ENCODE peak calls at places on chromosomes 16 and 17, in seven cellular contexts. One of them, this sample, is unnamed.

GRCh38 chr16:28267356-28267755 is 25.0 kb upstream of the SBK1 start:
- DNase-seq in neuronal stem cell: no peak
- DNase-seq in trophoblast cell: no peak
- DNase-seq in IMR-90: no peak
- DNase-seq in H9: no peak
- DNase-seq in mesendoderm: peak
- DNase-seq in H1: no peak
- DNase-seq in this sample: no peak

GRCh38 chr16:66986559-66986958 is 1.8 kb upstream of the CES4A start:
- DNase-seq in neuronal stem cell: no peak
- DNase-seq in trophoblast cell: no peak
- DNase-seq in IMR-90: no peak
- DNase-seq in H9: no peak
- DNase-seq in mesendoderm: no peak
- DNase-seq in H1: no peak
- DNase-seq in this sample: no peak

GRCh38 chr16:86975445-86975844 is 341.7 kb downstream of the C16orf95 start:
- DNase-seq in neuronal stem cell: peak
- DNase-seq in trophoblast cell: no peak
- DNase-seq in IMR-90: peak
- DNase-seq in H9: peak
- DNase-seq in mesendoderm: peak
- DNase-seq in H1: peak
- DNase-seq in this sample: peak

GRCh38 chr17:40871316-40871715 is 4.3 kb upstream of the KRT12 start:
- DNase-seq in neuronal stem cell: no peak
- DNase-seq in trophoblast cell: no peak
- DNase-seq in IMR-90: no peak
- DNase-seq in H9: no peak
- DNase-seq in mesendoderm: no peak
- DNase-seq in H1: no peak
- DNase-seq in this sample: no peak

GRCh38 chr16:57003439-57004386 is 14.4 kb downstream of the NLRC5 start:
- DNase-seq in neuronal stem cell: no peak
- DNase-seq in trophoblast cell: no peak
- DNase-seq in IMR-90: no peak
- DNase-seq in H9: no peak
- DNase-seq in mesendoderm: no peak
- DNase-seq in H1: no peak
- DNase-seq in this sample: no peak

GRCh38 chr17:45894022-45894784 is at the start of gene MAPT:
- DNase-seq in neuronal stem cell: peak
- DNase-seq in trophoblast cell: peak
- DNase-seq in IMR-90: peak
- DNase-seq in H9: peak
- DNase-seq in mesendoderm: peak
- DNase-seq in H1: peak
- DNase-seq in this sample: peak

GRCh38 chr17:6455321-6455705 is 11.1 kb downstream of the PIMREG start:
- DNase-seq in neuronal stem cell: no peak
- DNase-seq in trophoblast cell: no peak
- DNase-seq in IMR-90: peak
- DNase-seq in H9: peak
- DNase-seq in mesendoderm: peak
- DNase-seq in H1: no peak
- DNase-seq in this sample: no peak

GRCh38 chr16:21256636-21257035 is 21.5 kb downstream of the CRYM start:
- DNase-seq in neuronal stem cell: no peak
- DNase-seq in trophoblast cell: peak
- DNase-seq in IMR-90: no peak
- DNase-seq in H9: no peak
- DNase-seq in mesendoderm: no peak
- DNase-seq in H1: no peak
- DNase-seq in this sample: no peak

GRCh38 chr17:60065136-60065535 is 13.6 kb downstream of the HEATR6 start:
- DNase-seq in neuronal stem cell: no peak
- DNase-seq in trophoblast cell: no peak
- DNase-seq in IMR-90: peak
- DNase-seq in H9: no peak
- DNase-seq in mesendoderm: no peak
- DNase-seq in H1: no peak
- DNase-seq in this sample: peak

GRCh38 chr17:80783461-80783860 is 208.2 kb upstream of the CHMP6 start:
- DNase-seq in neuronal stem cell: no peak
- DNase-seq in trophoblast cell: no peak
- DNase-seq in IMR-90: no peak
- DNase-seq in H9: peak
- DNase-seq in mesendoderm: no peak
- DNase-seq in H1: no peak
- DNase-seq in this sample: peak

GRCh38 chr17:30970757-30971567 is at the start of gene RNF135:
- DNase-seq in neuronal stem cell: peak
- DNase-seq in trophoblast cell: peak
- DNase-seq in IMR-90: peak
- DNase-seq in H9: peak
- DNase-seq in mesendoderm: peak
- DNase-seq in H1: peak
- DNase-seq in this sample: peak

GRCh38 chr16:85029413-85029794 is 1.8 kb downstream of the KIAA0513 start:
- DNase-seq in neuronal stem cell: no peak
- DNase-seq in trophoblast cell: peak
- DNase-seq in IMR-90: peak
- DNase-seq in H9: no peak
- DNase-seq in mesendoderm: peak
- DNase-seq in H1: no peak
- DNase-seq in this sample: peak

GRCh38 chr17:32503251-32504165 is 16.7 kb downstream of the CDK5R1 start:
- DNase-seq in neuronal stem cell: no peak
- DNase-seq in trophoblast cell: no peak
- DNase-seq in IMR-90: no peak
- DNase-seq in H9: no peak
- DNase-seq in mesendoderm: no peak
- DNase-seq in H1: no peak
- DNase-seq in this sample: peak

GRCh38 chr17:16962804-16963203 is 9.1 kb downstream of the TNFRSF13B start:
- DNase-seq in neuronal stem cell: no peak
- DNase-seq in trophoblast cell: no peak
- DNase-seq in IMR-90: no peak
- DNase-seq in H9: peak
- DNase-seq in mesendoderm: peak
- DNase-seq in H1: no peak
- DNase-seq in this sample: no peak

GRCh38 chr17:30334421-30334820 is 564 bp upstream of the TMIGD1 start:
- DNase-seq in neuronal stem cell: no peak
- DNase-seq in trophoblast cell: no peak
- DNase-seq in IMR-90: no peak
- DNase-seq in H9: no peak
- DNase-seq in mesendoderm: no peak
- DNase-seq in H1: no peak
- DNase-seq in this sample: no peak

GRCh38 chr16:10982430-10983174 is 38.2 kb downstream of the CLEC16A start:
- DNase-seq in neuronal stem cell: no peak
- DNase-seq in trophoblast cell: no peak
- DNase-seq in IMR-90: peak
- DNase-seq in H9: no peak
- DNase-seq in mesendoderm: no peak
- DNase-seq in H1: no peak
- DNase-seq in this sample: peak
- H4K8ac ChIP-seq in neuronal stem cell: no peak
- H4K8ac ChIP-seq in trophoblast cell: no peak
- H4K8ac ChIP-seq in IMR-90: no peak
- H4K8ac ChIP-seq in H9: no peak
- H4K8ac ChIP-seq in mesendoderm: no peak
- H4K8ac ChIP-seq in H1: no peak
- H4K8ac ChIP-seq in this sample: peak

GRCh38 chr17:56795510-56795909 is 38.2 kb downstream of the C17orf67 start:
- DNase-seq in neuronal stem cell: no peak
- DNase-seq in trophoblast cell: no peak
- DNase-seq in IMR-90: no peak
- DNase-seq in H9: no peak
- DNase-seq in mesendoderm: no peak
- DNase-seq in H1: no peak
- DNase-seq in this sample: no peak

GRCh38 chr17:56795098-56795497 is 38.6 kb downstream of the C17orf67 start:
- DNase-seq in neuronal stem cell: no peak
- DNase-seq in trophoblast cell: no peak
- DNase-seq in IMR-90: no peak
- DNase-seq in H9: no peak
- DNase-seq in mesendoderm: no peak
- DNase-seq in H1: no peak
- DNase-seq in this sample: no peak

GRCh38 chr17:56792267-56792666 is 41.5 kb downstream of the C17orf67 start:
- DNase-seq in neuronal stem cell: no peak
- DNase-seq in trophoblast cell: no peak
- DNase-seq in IMR-90: no peak
- DNase-seq in H9: no peak
- DNase-seq in mesendoderm: no peak
- DNase-seq in H1: no peak
- DNase-seq in this sample: no peak

GRCh38 chr17:56793947-56794346 is 39.8 kb downstream of the C17orf67 start:
- DNase-seq in neuronal stem cell: no peak
- DNase-seq in trophoblast cell: no peak
- DNase-seq in IMR-90: no peak
- DNase-seq in H9: no peak
- DNase-seq in mesendoderm: no peak
- DNase-seq in H1: no peak
- DNase-seq in this sample: no peak

DNA sequence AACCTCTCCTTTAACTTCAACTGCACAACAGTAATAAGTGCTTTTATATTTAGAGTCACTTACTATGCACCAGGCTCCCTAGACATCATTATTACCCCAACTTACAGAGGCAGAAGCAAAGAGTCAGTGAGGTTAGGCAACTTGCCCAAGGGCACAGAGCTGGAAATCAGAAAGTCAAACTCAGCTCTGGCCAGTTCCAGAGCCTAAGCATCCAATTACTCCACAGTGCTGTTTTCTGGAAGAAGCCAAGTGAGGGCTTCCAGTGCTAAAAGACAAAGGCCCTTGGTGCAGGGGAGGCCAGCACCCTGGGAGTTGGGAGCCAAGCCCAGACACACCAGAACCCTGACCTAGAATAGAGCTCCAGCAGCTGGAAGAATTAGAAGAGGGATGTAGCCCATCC is 40.2 kb downstream of the C17orf67 start:
- DNase-seq in neuronal stem cell: no peak
- DNase-seq in trophoblast cell: no peak
- DNase-seq in IMR-90: no peak
- DNase-seq in H9: no peak
- DNase-seq in mesendoderm: no peak
- DNase-seq in H1: no peak
- DNase-seq in this sample: no peak
- H3K23ac ChIP-seq in neuronal stem cell: no peak
- H3K23ac ChIP-seq in trophoblast cell: no peak
- H3K23ac ChIP-seq in IMR-90: no peak
- H3K23ac ChIP-seq in H9: no peak
- H3K23ac ChIP-seq in mesendoderm: no peak
- H3K23ac ChIP-seq in H1: no peak
- H3K23ac ChIP-seq in this sample: no peak

DNA sequence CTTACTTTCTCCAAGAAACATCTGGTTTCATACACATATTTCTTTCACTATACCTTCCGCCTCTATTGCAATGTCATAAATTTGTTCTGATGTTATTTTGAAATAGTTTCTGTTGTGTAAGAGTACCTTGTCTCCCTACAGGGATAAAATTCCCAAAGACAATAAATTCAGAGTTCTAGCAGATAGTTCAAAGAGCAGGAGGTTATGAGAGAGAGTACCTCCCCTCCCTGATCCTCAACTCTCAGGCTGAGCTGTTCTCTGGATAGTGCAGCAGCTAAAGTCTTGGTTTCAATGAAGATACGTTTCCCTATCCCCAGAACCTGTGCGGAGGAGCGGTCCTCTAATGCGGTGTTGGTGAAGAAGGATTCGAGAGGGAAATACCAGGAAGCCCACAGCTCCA is 190.1 kb upstream of the CPHXL start:
- DNase-seq in neuronal stem cell: no peak
- DNase-seq in trophoblast cell: no peak
- DNase-seq in IMR-90: no peak
- DNase-seq in H9: no peak
- DNase-seq in mesendoderm: no peak
- DNase-seq in H1: no peak
- DNase-seq in this sample: no peak
- H2BK5ac ChIP-seq in neuronal stem cell: no peak
- H2BK5ac ChIP-seq in trophoblast cell: no peak
- H2BK5ac ChIP-seq in IMR-90: no peak
- H2BK5ac ChIP-seq in H9: no peak
- H2BK5ac ChIP-seq in mesendoderm: no peak
- H2BK5ac ChIP-seq in H1: no peak
- H2BK5ac ChIP-seq in this sample: no peak

GRCh38 chr17:48128411-48128810 is 20.8 kb downstream of the SNX11 start:
- DNase-seq in neuronal stem cell: no peak
- DNase-seq in trophoblast cell: no peak
- DNase-seq in IMR-90: no peak
- DNase-seq in H9: no peak
- DNase-seq in mesendoderm: no peak
- DNase-seq in H1: no peak
- DNase-seq in this sample: no peak

GRCh38 chr17:48132375-48132774 is 24.8 kb downstream of the SNX11 start:
- DNase-seq in neuronal stem cell: no peak
- DNase-seq in trophoblast cell: no peak
- DNase-seq in IMR-90: no peak
- DNase-seq in H9: no peak
- DNase-seq in mesendoderm: no peak
- DNase-seq in H1: no peak
- DNase-seq in this sample: no peak

GRCh38 chr17:48131216-48131824 is 23.8 kb downstream of the SNX11 start:
- DNase-seq in neuronal stem cell: peak
- DNase-seq in trophoblast cell: peak
- DNase-seq in IMR-90: peak
- DNase-seq in H9: peak
- DNase-seq in mesendoderm: peak
- DNase-seq in H1: peak
- DNase-seq in this sample: peak

GRCh38 chr17:48127371-48128051 is 19.9 kb downstream of the SNX11 start:
- DNase-seq in neuronal stem cell: no peak
- DNase-seq in trophoblast cell: peak
- DNase-seq in IMR-90: no peak
- DNase-seq in H9: no peak
- DNase-seq in mesendoderm: peak
- DNase-seq in H1: no peak
- DNase-seq in this sample: peak

GRCh38 chr17:48129981-48130380 is 22.4 kb downstream of the SNX11 start:
- DNase-seq in neuronal stem cell: no peak
- DNase-seq in trophoblast cell: no peak
- DNase-seq in IMR-90: no peak
- DNase-seq in H9: no peak
- DNase-seq in mesendoderm: peak
- DNase-seq in H1: no peak
- DNase-seq in this sample: no peak
- H4K8ac ChIP-seq in neuronal stem cell: no peak
- H4K8ac ChIP-seq in trophoblast cell: no peak
- H4K8ac ChIP-seq in IMR-90: no peak
- H4K8ac ChIP-seq in H9: no peak
- H4K8ac ChIP-seq in mesendoderm: no peak
- H4K8ac ChIP-seq in H1: no peak
- H4K8ac ChIP-seq in this sample: no peak

GRCh38 chr16:53084141-53084541 is 29.4 kb downstream of the CHD9 start:
- DNase-seq in neuronal stem cell: no peak
- DNase-seq in trophoblast cell: no peak
- DNase-seq in IMR-90: no peak
- DNase-seq in H9: no peak
- DNase-seq in mesendoderm: no peak
- DNase-seq in H1: no peak
- DNase-seq in this sample: no peak
- H3K23ac ChIP-seq in neuronal stem cell: no peak
- H3K23ac ChIP-seq in trophoblast cell: no peak
- H3K23ac ChIP-seq in IMR-90: no peak
- H3K23ac ChIP-seq in H9: no peak
- H3K23ac ChIP-seq in mesendoderm: no peak
- H3K23ac ChIP-seq in H1: no peak
- H3K23ac ChIP-seq in this sample: no peak

This sample was measured in mesenchymal stem cell.